ENCODE peak calls at places on chromosomes 12 and 14, in four cellular contexts. R is HepG2, P is HEK293T, M is K562. E is an unnamed sample.

GRCh38 chr12:82359115-82359478 is 768 bp downstream of the METTL25 start:
- DNase-seq in R (no peak), P (peak; percentile 23), M (no peak), E (no peak)

GRCh38 chr14:63893701-63894458 is 41.1 kb downstream of the SYNE2 start:
- DNase-seq in R (no peak), P (no peak), M (no peak), E (no peak)

GRCh38 chr12:72547593-72547992 is 275.4 kb downstream of the TRHDE start:
- DNase-seq in R (no peak), P (no peak), M (no peak), E (no peak)

GRCh38 chr14:85535916-85536834 is 6.2 kb downstream of the FLRT2 start:
- DNase-seq in R (peak; percentile 12), P (no peak), M (no peak), E (no peak)

GRCh38 chr12:72511906-72512305 is 239.7 kb downstream of the TRHDE start:
- DNase-seq in R (no peak), P (no peak), M (no peak), E (no peak)

GRCh38 chr14:56390859-56391258 is 188.7 kb upstream of the TMEM260 start:
- DNase-seq in R (no peak), P (no peak), M (no peak), E (no peak)

GRCh38 chr12:401235-402126 is at the start of gene CCDC77:
- DNase-seq in R (peak; percentile 89), P (peak; percentile 96), M (peak; percentile 93), E (peak; percentile 86)

GRCh38 chr14:105861985-105862465 is 335.6 kb downstream of the TMEM121 start:
- DNase-seq in R (no peak), P (no peak), M (no peak), E (peak; percentile 88)

GRCh38 chr12:106248177-106248848 is 493 bp upstream of the CKAP4 start:
- DNase-seq in R (peak; percentile 19), P (peak; percentile 42), M (no peak), E (no peak)

GRCh38 chr14:93638790-93639189 is 149.5 kb downstream of the PRIMA1 start:
- DNase-seq in R (no peak), P (no peak), M (no peak), E (no peak)

GRCh38 chr12:29709056-29709455 is 74.7 kb downstream of the TMTC1 start:
- DNase-seq in R (no peak), P (no peak), M (no peak), E (no peak)

GRCh38 chr14:77301103-77301502 is 19.6 kb downstream of the POMT2 start:
- DNase-seq in R (peak; percentile 75), P (peak; percentile 77), M (peak; percentile 48), E (no peak)

GRCh38 chr14:21913759-21914158 is 240.1 kb upstream of the OR4E1 start:
- DNase-seq in R (peak; percentile 90), P (peak; percentile 66), M (peak; percentile 27), E (peak; percentile 8)

GRCh38 chr14:54136894-54137665 is 180.5 kb upstream of the BMP4 start:
- DNase-seq in R (peak; percentile 47), P (no peak), M (no peak), E (no peak)

GRCh38 chr12:132460571-132460970 is 29.4 kb upstream of the FBRSL1 start:
- DNase-seq in R (peak; percentile 40), P (peak; percentile 35), M (peak; percentile 67), E (no peak)

GRCh38 chr14:92850492-92850891 is 56.4 kb downstream of the GOLGA5 start:
- DNase-seq in R (no peak), P (no peak), M (no peak), E (no peak)

GRCh38 chr14:64918216-64918615 is 4.0 kb downstream of the CHURC1 start:
- DNase-seq in R (no peak), P (no peak), M (no peak), E (no peak)

GRCh38 chr12:3313655-3314305 is 177.2 kb upstream of the PRMT8 start:
- DNase-seq in R (peak; percentile 40), P (peak; percentile 41), M (peak; percentile 15), E (no peak)

GRCh38 chr14:75198291-75198933 is 22.0 kb upstream of the TMED10 start:
- DNase-seq in R (peak; percentile 16), P (no peak), M (no peak), E (no peak)

GRCh38 chr14:50003213-50004021 is 110.5 kb downstream of the ARF6 start:
- DNase-seq in R (peak; percentile 71), P (peak; percentile 55), M (peak; percentile 94), E (peak; percentile 60)

GRCh38 chr12:92503977-92504966 is 198.5 kb upstream of the PLEKHG7 start:
- DNase-seq in R (peak; percentile 45), P (no peak), M (no peak), E (no peak)

GRCh38 chr14:101876539-101876938 is 87.8 kb upstream of the DYNC1H1 start:
- DNase-seq in R (no peak), P (no peak), M (no peak), E (peak; percentile 75)

GRCh38 chr14:90281261-90281660 is 24.9 kb downstream of the PSMC1 start:
- DNase-seq in R (no peak), P (no peak), M (no peak), E (no peak)

GRCh38 chr12:59431266-59431665 is 164.6 kb upstream of the SLC16A7 start:
- DNase-seq in R (no peak), P (no peak), M (no peak), E (no peak)

GRCh38 chr12:57152408-57153038 is 5.1 kb upstream of the LRP1-AS start:
- DNase-seq in R (no peak), P (no peak), M (no peak), E (no peak)

GRCh38 chr12:82326905-82327503 is 31.2 kb downstream of the CCDC59 start:
- DNase-seq in R (peak; percentile 13), P (peak; percentile 9), M (no peak), E (no peak)

GRCh38 chr14:75279739-75280447 is 1.3 kb downstream of the FOS start:
- DNase-seq in R (no peak), P (no peak), M (no peak), E (no peak)

GRCh38 chr12:103936679-103937078 is 6.5 kb downstream of the HSP90B1 start:
- DNase-seq in R (no peak), P (no peak), M (no peak), E (no peak)

GRCh38 chr14:93016275-93016845 is 93.4 kb downstream of the CHGA start:
- DNase-seq in R (no peak), P (no peak), M (no peak), E (no peak)

GRCh38 chr14:58978336-58978735 is 210.1 kb upstream of the DAAM1 start:
- DNase-seq in R (no peak), P (no peak), M (no peak), E (no peak)

GRCh38 chr12:49632401-49632800 is 9.0 kb downstream of the PRPF40B start:
- DNase-seq in R (no peak), P (no peak), M (no peak), E (no peak)

GRCh38 chr12:119936705-119937323 is 52.2 kb upstream of the BICDL1 start:
- DNase-seq in R (no peak), P (no peak), M (no peak), E (no peak)

GRCh38 chr12:114288071-114288470 is 117.9 kb downstream of the TBX5 start:
- DNase-seq in R (no peak), P (no peak), M (no peak), E (no peak)

GRCh38 chr12:62865860-62866407 is 69.0 kb downstream of the PPM1H start:
- DNase-seq in R (no peak), P (no peak), M (no peak), E (no peak)

GRCh38 chr14:54220122-54220691 is 176.6 kb upstream of the CDKN3 start:
- DNase-seq in R (no peak), P (no peak), M (no peak), E (no peak)

GRCh38 chr14:99670361-99671229 is 13.5 kb upstream of the CYP46A1 start:
- DNase-seq in R (no peak), P (no peak), M (no peak), E (no peak)

GRCh38 chr14:61511558-61511924 is 183.8 kb upstream of the HIF1A start:
- DNase-seq in R (no peak), P (no peak), M (no peak), E (no peak)

GRCh38 chr12:48072266-48072665 is 33.6 kb downstream of the SENP1 start:
- DNase-seq in R (no peak), P (no peak), M (no peak), E (no peak)

GRCh38 chr12:80761818-80762217 is 45.1 kb downstream of the MYF5 start:
- DNase-seq in R (peak; percentile 55), P (no peak), M (no peak), E (no peak)

GRCh38 chr12:80769553-80770140 is 52.9 kb downstream of the MYF5 start:
- DNase-seq in R (no peak), P (no peak), M (no peak), E (no peak)

GRCh38 chr12:80766897-80767296 is 50.2 kb downstream of the MYF5 start:
- DNase-seq in R (no peak), P (no peak), M (no peak), E (peak; percentile 35)

GRCh38 chr12:80763874-80764273 is 47.2 kb downstream of the MYF5 start:
- DNase-seq in R (peak; percentile 52), P (peak; percentile 24), M (peak; percentile 10), E (no peak)
- TF ChIP-seq TARDBP in R (no peak), P (no peak), M (no peak), E (no peak)

DNA sequence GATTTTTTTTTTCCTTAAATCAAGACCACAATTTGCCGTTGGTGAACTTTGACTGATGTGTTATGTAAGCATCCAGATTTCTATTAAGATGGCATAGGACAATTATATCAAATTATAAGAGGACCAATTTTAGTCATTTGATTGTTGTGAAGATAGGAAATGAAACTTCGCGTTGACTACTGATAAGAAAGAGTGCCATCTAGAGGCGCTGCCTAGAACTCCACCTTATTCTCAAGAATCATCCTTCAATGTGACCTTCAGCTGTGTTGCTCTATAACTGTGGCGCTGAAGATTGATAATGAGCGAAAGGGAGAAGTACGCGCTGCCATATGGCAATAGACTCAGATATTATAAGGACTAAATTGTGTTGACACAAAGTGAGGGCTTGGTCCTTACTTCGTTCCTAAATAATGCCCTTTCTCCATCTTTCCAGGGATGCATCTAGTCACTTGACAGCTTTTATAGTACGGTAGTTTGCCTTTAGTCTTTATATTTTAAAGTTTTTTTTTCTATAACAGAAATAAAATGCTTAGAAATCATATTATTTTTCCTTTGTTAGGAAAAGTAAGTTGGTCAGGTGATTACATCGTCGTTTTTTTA is 350.8 kb upstream of the STXBP6 start:
- DNase-seq in R (peak; percentile 70), P (peak; percentile 39), M (peak; percentile 15), E (no peak)
- TF ChIP-seq TARDBP in R (no peak), P (no peak), M (no peak), E (no peak)

GRCh38 chr14:30426463-30426862 is 132.5 kb upstream of the G2E3 start:
- DNase-seq in R (no peak), P (no peak), M (no peak), E (no peak)
- TF ChIP-seq TARDBP in R (no peak), P (no peak), M (no peak), E (no peak)

GRCh38 chr14:73612339-73613045 is at the start of gene ACOT6:
- DNase-seq in R (peak; percentile 79), P (peak; percentile 84), M (peak; percentile 47), E (no peak)
- TF ChIP-seq TARDBP in R (peak; percentile 34), P (no peak), M (no peak), E (no peak)

GRCh38 chr12:18492372-18493025 is 231.2 kb downstream of the PIK3C2G start:
- DNase-seq in R (no peak), P (no peak), M (no peak), E (no peak)

GRCh38 chr12:18496156-18496555 is 234.8 kb downstream of the PIK3C2G start:
- DNase-seq in R (no peak), P (no peak), M (no peak), E (no peak)
- TF ChIP-seq TARDBP in R (no peak), P (no peak), M (no peak), E (no peak)

GRCh38 chr12:44889162-44889561 is 13.0 kb upstream of the NELL2 start:
- DNase-seq in R (no peak), P (no peak), M (peak; percentile 51), E (no peak)
- TF ChIP-seq TARDBP in R (no peak), P (no peak), M (no peak), E (no peak)

E was measured in GM12878.